ENCODE peak calls at places on chromosomes 7 and 10, in four cellular contexts. One of them, this sample, is unnamed.

GRCh38 chr7:98372993-98373392 is 27.9 kb downstream of the BAIAP2L1 start:
- DNase-seq in CD4-positive, alpha-beta memory T cell: no peak
- DNase-seq in A549: no peak
- DNase-seq in esophagus muscularis mucosa: no peak
- DNase-seq in this sample: no peak

GRCh38 chr7:1559626-1560590 is 3.9 kb upstream of the TMEM184A start:
- DNase-seq in CD4-positive, alpha-beta memory T cell: no peak
- DNase-seq in A549: no peak
- DNase-seq in esophagus muscularis mucosa: no peak
- DNase-seq in this sample: no peak

GRCh38 chr7:51995780-51996179 is 679.2 kb upstream of the COBL start:
- DNase-seq in CD4-positive, alpha-beta memory T cell: no peak
- DNase-seq in A549: no peak
- DNase-seq in esophagus muscularis mucosa: no peak
- DNase-seq in this sample: no peak

GRCh38 chr10:17533731-17534130 is 79.3 kb upstream of the ST8SIA6 start:
- DNase-seq in CD4-positive, alpha-beta memory T cell: no peak
- DNase-seq in A549: no peak
- DNase-seq in esophagus muscularis mucosa: no peak
- DNase-seq in this sample: no peak

GRCh38 chr10:80741278-80741677 is 203.6 kb downstream of the SH2D4B start:
- DNase-seq in CD4-positive, alpha-beta memory T cell: no peak
- DNase-seq in A549: no peak
- DNase-seq in esophagus muscularis mucosa: no peak
- DNase-seq in this sample: no peak

GRCh38 chr10:129274928-129275474 is 192.0 kb upstream of the MGMT start:
- DNase-seq in CD4-positive, alpha-beta memory T cell: no peak
- DNase-seq in A549: no peak
- DNase-seq in esophagus muscularis mucosa: no peak
- DNase-seq in this sample: no peak

GRCh38 chr10:86020139-86020538 is 346.5 kb downstream of the GRID1 start:
- DNase-seq in CD4-positive, alpha-beta memory T cell: no peak
- DNase-seq in A549: no peak
- DNase-seq in esophagus muscularis mucosa: no peak
- DNase-seq in this sample: no peak

GRCh38 chr7:64619705-64620104 is 46.2 kb upstream of the ZNF107 start:
- DNase-seq in CD4-positive, alpha-beta memory T cell: no peak
- DNase-seq in A549: no peak
- DNase-seq in esophagus muscularis mucosa: no peak
- DNase-seq in this sample: no peak

GRCh38 chr7:150367187-150367510 is 1.5 kb upstream of the REPIN1 start:
- DNase-seq in CD4-positive, alpha-beta memory T cell: no peak
- DNase-seq in A549: no peak
- DNase-seq in esophagus muscularis mucosa: no peak
- DNase-seq in this sample: no peak

GRCh38 chr10:120283093-120283492 is 173.9 kb upstream of the PLPP4 start:
- DNase-seq in CD4-positive, alpha-beta memory T cell: no peak
- DNase-seq in A549: no peak
- DNase-seq in esophagus muscularis mucosa: no peak
- DNase-seq in this sample: no peak

GRCh38 chr10:78194539-78195402 is 161.1 kb downstream of the RPS24 start:
- DNase-seq in CD4-positive, alpha-beta memory T cell: no peak
- DNase-seq in A549: no peak
- DNase-seq in esophagus muscularis mucosa: no peak
- DNase-seq in this sample: no peak

GRCh38 chr10:99788598-99789259 is 6.3 kb downstream of the ABCC2 start:
- DNase-seq in CD4-positive, alpha-beta memory T cell: no peak
- DNase-seq in A549: no peak
- DNase-seq in esophagus muscularis mucosa: no peak
- DNase-seq in this sample: no peak

GRCh38 chr10:101062231-101063161 is 707 bp downstream of the KAZALD1 start:
- DNase-seq in CD4-positive, alpha-beta memory T cell: peak
- DNase-seq in A549: peak
- DNase-seq in esophagus muscularis mucosa: no peak
- DNase-seq in this sample: no peak

GRCh38 chr7:31082017-31082416 is 29.9 kb downstream of the ADCYAP1R1 start:
- DNase-seq in CD4-positive, alpha-beta memory T cell: no peak
- DNase-seq in A549: no peak
- DNase-seq in esophagus muscularis mucosa: no peak
- DNase-seq in this sample: no peak

GRCh38 chr10:18710201-18710653 is 51.0 kb downstream of the ARL5B start:
- DNase-seq in CD4-positive, alpha-beta memory T cell: no peak
- DNase-seq in A549: no peak
- DNase-seq in esophagus muscularis mucosa: no peak
- DNase-seq in this sample: no peak

GRCh38 chr7:109901916-109902315 is 1189.0 kb upstream of the LRRN3 start:
- DNase-seq in CD4-positive, alpha-beta memory T cell: no peak
- DNase-seq in A549: no peak
- DNase-seq in esophagus muscularis mucosa: no peak
- DNase-seq in this sample: no peak

GRCh38 chr10:131975003-131975402 is 6.7 kb downstream of the BNIP3 start:
- DNase-seq in CD4-positive, alpha-beta memory T cell: no peak
- DNase-seq in A549: no peak
- DNase-seq in esophagus muscularis mucosa: no peak
- DNase-seq in this sample: no peak
- H3K27ac ChIP-seq in CD4-positive, alpha-beta memory T cell: no peak
- H3K27ac ChIP-seq in A549: no peak
- H3K27ac ChIP-seq in esophagus muscularis mucosa: no peak
- H3K27ac ChIP-seq in this sample: no peak

DNA sequence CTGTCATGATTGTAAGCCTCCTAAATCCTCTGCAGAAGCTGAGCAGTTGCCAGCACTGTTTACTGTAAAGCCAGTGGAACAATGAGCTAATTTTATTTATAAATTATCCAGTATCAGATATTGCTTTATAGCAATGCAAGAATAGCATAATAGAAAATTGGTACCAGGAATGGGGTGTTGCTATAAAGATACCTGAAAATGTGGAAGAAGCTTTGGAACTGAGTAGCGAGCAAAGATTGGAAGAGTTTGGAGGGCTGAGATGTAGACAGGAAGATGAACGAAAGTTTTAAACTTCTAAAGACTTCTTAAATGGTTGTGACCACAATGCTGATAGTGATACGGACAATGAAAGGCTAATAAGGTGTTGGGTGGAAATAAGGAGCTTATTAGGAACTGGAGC is 917.4 kb upstream of the POT1 start:
- DNase-seq in CD4-positive, alpha-beta memory T cell: no peak
- DNase-seq in A549: no peak
- DNase-seq in esophagus muscularis mucosa: no peak
- DNase-seq in this sample: no peak
- H3K27ac ChIP-seq in CD4-positive, alpha-beta memory T cell: no peak
- H3K27ac ChIP-seq in A549: no peak
- H3K27ac ChIP-seq in esophagus muscularis mucosa: no peak
- H3K27ac ChIP-seq in this sample: no peak

GRCh38 chr7:117096297-117096696 is 143.0 kb downstream of the ST7 start:
- DNase-seq in CD4-positive, alpha-beta memory T cell: no peak
- DNase-seq in A549: no peak
- DNase-seq in esophagus muscularis mucosa: no peak
- DNase-seq in this sample: no peak
- H3K27ac ChIP-seq in CD4-positive, alpha-beta memory T cell: no peak
- H3K27ac ChIP-seq in A549: no peak
- H3K27ac ChIP-seq in esophagus muscularis mucosa: no peak
- H3K27ac ChIP-seq in this sample: no peak

DNA sequence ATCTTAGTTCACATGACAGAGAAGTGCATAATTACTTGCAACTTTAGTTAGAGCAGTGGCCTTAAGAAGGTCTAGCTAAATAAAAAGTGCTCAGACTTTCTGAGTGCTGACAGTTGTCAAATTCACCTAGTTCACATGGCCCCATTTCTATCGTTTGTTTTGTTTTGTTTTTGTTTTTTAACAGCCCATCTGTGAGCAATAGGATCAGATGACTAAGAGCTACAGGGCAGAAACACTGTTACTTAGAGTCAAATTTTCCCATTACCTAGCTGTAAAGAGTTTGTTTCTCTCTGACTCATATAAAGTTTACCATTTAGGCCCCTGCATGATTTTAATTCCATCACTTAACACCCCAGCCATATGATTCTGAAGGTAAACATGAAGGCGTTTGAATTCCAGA is 18.8 kb downstream of the CAV1 start:
- DNase-seq in CD4-positive, alpha-beta memory T cell: no peak
- DNase-seq in A549: no peak
- DNase-seq in esophagus muscularis mucosa: no peak
- DNase-seq in this sample: no peak
- H3K27ac ChIP-seq in CD4-positive, alpha-beta memory T cell: no peak
- H3K27ac ChIP-seq in A549: no peak
- H3K27ac ChIP-seq in esophagus muscularis mucosa: peak
- H3K27ac ChIP-seq in this sample: peak

DNA sequence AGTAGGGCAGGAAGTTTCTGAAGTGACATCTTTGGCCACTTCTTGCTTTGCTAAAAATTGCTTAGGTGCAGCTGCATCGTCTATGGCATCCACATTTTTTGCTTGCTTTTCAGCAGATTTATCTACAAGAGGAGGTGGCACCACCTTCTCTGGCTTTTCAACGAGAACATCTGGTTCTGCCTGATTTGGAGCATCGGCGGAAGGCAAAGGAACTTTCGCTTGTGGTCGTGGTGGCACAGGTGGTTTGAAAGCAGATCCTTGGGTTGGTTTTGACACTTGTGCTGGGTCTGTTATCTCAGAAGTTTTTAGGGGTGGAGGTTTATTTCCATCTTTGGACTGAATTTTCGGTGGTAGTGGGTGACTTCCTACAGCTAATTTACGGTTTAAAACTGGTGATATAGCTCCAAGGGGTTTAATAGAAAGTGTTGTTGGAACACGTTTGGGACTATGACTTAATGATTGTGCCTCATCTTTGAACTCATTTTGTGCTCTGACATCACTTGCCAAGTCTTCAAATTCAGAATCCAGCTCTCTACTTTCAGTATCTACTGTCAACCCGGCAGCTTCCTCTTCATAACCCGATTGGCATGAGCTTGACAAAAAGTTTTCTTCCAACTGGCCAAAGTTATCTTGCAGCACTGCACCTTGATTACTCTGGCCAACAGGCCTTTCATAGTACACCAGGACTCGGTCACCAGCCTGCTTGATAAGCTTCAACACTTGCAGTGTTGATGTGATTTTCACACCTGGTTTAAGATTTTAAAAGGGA is 44.0 kb downstream of the SLC18A2 start:
- DNase-seq in CD4-positive, alpha-beta memory T cell: no peak
- DNase-seq in A549: no peak
- DNase-seq in esophagus muscularis mucosa: no peak
- DNase-seq in this sample: no peak
- H3K27ac ChIP-seq in CD4-positive, alpha-beta memory T cell: no peak
- H3K27ac ChIP-seq in A549: no peak
- H3K27ac ChIP-seq in esophagus muscularis mucosa: no peak
- H3K27ac ChIP-seq in this sample: no peak

GRCh38 chr10:14653271-14654161 is 121.2 kb downstream of the FAM107B start:
- DNase-seq in CD4-positive, alpha-beta memory T cell: peak
- DNase-seq in A549: peak
- DNase-seq in esophagus muscularis mucosa: no peak
- DNase-seq in this sample: peak
- H3K27ac ChIP-seq in CD4-positive, alpha-beta memory T cell: peak
- H3K27ac ChIP-seq in A549: peak
- H3K27ac ChIP-seq in esophagus muscularis mucosa: peak
- H3K27ac ChIP-seq in this sample: peak

GRCh38 chr10:124738441-124738840 is 5.7 kb downstream of the FAM53B start:
- DNase-seq in CD4-positive, alpha-beta memory T cell: no peak
- DNase-seq in A549: no peak
- DNase-seq in esophagus muscularis mucosa: peak
- DNase-seq in this sample: no peak
- H3K27ac ChIP-seq in CD4-positive, alpha-beta memory T cell: peak
- H3K27ac ChIP-seq in A549: no peak
- H3K27ac ChIP-seq in esophagus muscularis mucosa: peak
- H3K27ac ChIP-seq in this sample: peak

GRCh38 chr10:132206377-132206745 is 19.6 kb downstream of the DPYSL4 start:
- DNase-seq in CD4-positive, alpha-beta memory T cell: no peak
- DNase-seq in A549: no peak
- DNase-seq in esophagus muscularis mucosa: no peak
- DNase-seq in this sample: no peak
- H3K27ac ChIP-seq in CD4-positive, alpha-beta memory T cell: no peak
- H3K27ac ChIP-seq in A549: no peak
- H3K27ac ChIP-seq in esophagus muscularis mucosa: no peak
- H3K27ac ChIP-seq in this sample: no peak

This sample was measured in vagina.